ENCODE peak calls at places on chromosomes 16 and 17, in four cellular contexts. K is IMR-90, L is K562, Y is endothelial cell of umbilical vein. A is an unnamed sample. For H3K9me1, the result is how much of the 10 kb centered on the place peaks cover.

GRCh38 chr16:52852978-52853377 is 199.7 kb downstream of the CHD9NB start:
- DNase-seq in K (no peak), L (no peak), Y (no peak), A (no peak)

GRCh38 chr16:82425661-82426060 is 201.1 kb upstream of the CDH13 start:
- DNase-seq in K (no peak), Y (no peak), L (no peak), A (no peak)

GRCh38 chr17:33725675-33726271 is 432.7 kb upstream of the ASIC2 start:
- DNase-seq in K (peak), L (peak), Y (peak), A (no peak)

GRCh38 chr17:58402047-58402446 is 15.3 kb downstream of the RNF43 start:
- DNase-seq in K (no peak), Y (no peak), L (no peak), A (no peak)

GRCh38 chr17:39581071-39581831 is 26.5 kb downstream of the NEUROD2 start:
- DNase-seq in K (no peak), Y (no peak), L (no peak), A (no peak)

GRCh38 chr16:59198487-59198886 is 464.4 kb upstream of the GOT2 start:
- DNase-seq in K (no peak), Y (peak), L (no peak), A (no peak)

GRCh38 chr17:41052594-41052993 is 2.4 kb downstream of the KRTAP2-2 start:
- DNase-seq in L (no peak), K (no peak), Y (no peak), A (no peak)

GRCh38 chr16:72001180-72001890 is 1.1 kb upstream of the PKD1L3 start:
- DNase-seq in Y (no peak), K (no peak), L (no peak), A (no peak)

GRCh38 chr17:59167571-59168001 is 12.0 kb downstream of the PRR11 start:
- DNase-seq in L (no peak), Y (peak), K (peak), A (no peak)

GRCh38 chr16:53022374-53022773 is 30.3 kb downstream of the CHD9NB start:
- DNase-seq in K (peak), Y (peak), L (peak), A (no peak)

GRCh38 chr17:71632328-71632727 is 488.5 kb upstream of the SOX9 start:
- DNase-seq in K (peak), Y (no peak), L (no peak), A (peak)

GRCh38 chr17:58268774-58269556 is 11.8 kb downstream of the MPO start:
- DNase-seq in Y (no peak), L (peak), K (no peak), A (no peak)

GRCh38 chr16:84706856-84707255 is 7.1 kb downstream of the USP10 start:
- DNase-seq in Y (no peak), K (no peak), L (no peak), A (no peak)

GRCh38 chr17:50719924-50720805 is 762 bp downstream of the LUC7L3 start:
- DNase-seq in K (no peak), Y (no peak), L (no peak), A (no peak)

GRCh38 chr16:84836234-84836647 is 16.5 kb downstream of the CRISPLD2 start:
- DNase-seq in K (peak), Y (no peak), L (no peak), A (peak)

GRCh38 chr16:65772134-65772732 is 594.3 kb upstream of the CDH5 start:
- DNase-seq in K (no peak), Y (no peak), L (no peak), A (no peak)

GRCh38 chr17:59366773-59367656 is 35.6 kb downstream of the YPEL2 start:
- DNase-seq in K (peak), Y (peak), L (no peak), A (no peak)

GRCh38 chr16:85300451-85300968 is 188.2 kb upstream of the CIBAR2 start:
- DNase-seq in K (no peak), Y (no peak), L (no peak), A (no peak)

GRCh38 chr17:2792541-2793169 is 3.6 kb upstream of the RAP1GAP2 start:
- DNase-seq in K (no peak), L (no peak), Y (no peak), A (no peak)

GRCh38 chr16:51851111-51851510 is 695.8 kb downstream of the TOX3 start:
- DNase-seq in L (no peak), K (no peak), Y (no peak), A (no peak)

GRCh38 chr16:89436362-89436761 is 54.0 kb downstream of the ANKRD11 start:
- DNase-seq in L (no peak), K (no peak), Y (no peak), A (no peak)

GRCh38 chr17:1643999-1644492 is 1.5 kb downstream of the SCARF1 start:
- DNase-seq in L (no peak), K (no peak), Y (peak), A (no peak)

GRCh38 chr17:49822829-49823228 is 25.0 kb downstream of the TAC4 start:
- DNase-seq in K (peak), L (no peak), Y (no peak), A (no peak)

GRCh38 chr16:49747654-49748053 is 108.3 kb downstream of the ZNF423 start:
- DNase-seq in Y (no peak), L (no peak), K (no peak), A (no peak)

GRCh38 chr17:46978489-46979022 is 497 bp downstream of the RPRML start:
- DNase-seq in Y (no peak), K (no peak), L (no peak), A (no peak)

GRCh38 chr16:77191259-77191969 is 424 bp downstream of the MON1B start:
- DNase-seq in Y (no peak), K (no peak), L (peak), A (no peak)

GRCh38 chr17:867896-868489 is 85.8 kb downstream of the MRM3 start:
- DNase-seq in K (peak), Y (no peak), L (no peak), A (no peak)

GRCh38 chr17:77822302-77823030 is 136.0 kb upstream of the TNRC6C start:
- DNase-seq in Y (no peak), K (no peak), L (no peak), A (no peak)

GRCh38 chr17:12522743-12523181 is 142.9 kb upstream of the MYOCD start:
- DNase-seq in K (peak), L (no peak), Y (no peak), A (peak)

GRCh38 chr16:57609541-57610401 is 18.7 kb upstream of the ADGRG1 start:
- DNase-seq in L (no peak), K (peak), Y (peak), A (no peak)

GRCh38 chr16:13018026-13018425 is 116.6 kb downstream of the SHISA9 start:
- DNase-seq in L (no peak), K (no peak), Y (no peak), A (no peak)

GRCh38 chr16:81291117-81291516 is 23.6 kb upstream of the GAN start:
- DNase-seq in L (no peak), Y (no peak), K (no peak), A (no peak)

GRCh38 chr16:30527635-30528178 is 1.3 kb upstream of the ZNF768 start:
- DNase-seq in L (no peak), Y (no peak), K (no peak), A (no peak)

GRCh38 chr16:10370096-10370726 is 15.7 kb upstream of the ATF7IP2 start:
- DNase-seq in L (no peak), Y (no peak), K (no peak), A (no peak)
- H3K9me1 ChIP-seq in L (under half), Y (under half), K (under half), A (under half)

GRCh38 chr17:67258836-67259468 is 14.0 kb upstream of the HELZ start:
- DNase-seq in K (no peak), L (no peak), Y (no peak), A (no peak)
- H3K9me1 ChIP-seq in K (under half), L (under half), Y (under half), A (under half)

GRCh38 chr17:82483204-82483660 is 24.7 kb downstream of the NARF start:
- DNase-seq in K (no peak), Y (no peak), L (no peak), A (no peak)
- H3K9me1 ChIP-seq in K (under half), Y (under half), L (under half), A (under half)

GRCh38 chr17:55742272-55743102 is 8.4 kb upstream of the PCTP start:
- DNase-seq in K (no peak), L (no peak), Y (no peak), A (no peak)

GRCh38 chr17:55746466-55746865 is 4.4 kb upstream of the PCTP start:
- DNase-seq in L (no peak), Y (no peak), K (no peak), A (no peak)

GRCh38 chr17:55743103-55743679 is 7.7 kb upstream of the PCTP start:
- DNase-seq in Y (peak), L (peak), K (no peak), A (peak)

GRCh38 chr17:55747209-55747608 is 3.6 kb upstream of the PCTP start:
- DNase-seq in Y (no peak), K (no peak), L (no peak), A (no peak)

GRCh38 chr17:55745258-55745657 is 5.6 kb upstream of the PCTP start:
- DNase-seq in L (no peak), Y (no peak), K (no peak), A (no peak)
- H3K9me1 ChIP-seq in L (under half), Y (under half), K (under half), A (under half)

GRCh38 chr16:73853968-73854367 is 442.6 kb upstream of the PSMD7 start:
- DNase-seq in K (no peak), L (no peak), Y (no peak), A (no peak)
- H3K9me1 ChIP-seq in K (under half), L (under half), Y (under half), A (under half)

GRCh38 chr16:67594256-67594915 is 32.1 kb downstream of the CTCF start:
- DNase-seq in Y (no peak), K (no peak), L (no peak), A (no peak)
- H3K9me1 ChIP-seq in Y (under half), K (under half), L (under half), A (under half)

GRCh38 chr16:1094124-1094479 is 1.9 kb downstream of the C1QTNF8 start:
- DNase-seq in Y (no peak), L (no peak), K (no peak), A (no peak)

GRCh38 chr16:1096164-1097082 is at the start of gene C1QTNF8:
- DNase-seq in Y (no peak), K (no peak), L (no peak), A (no peak)

GRCh38 chr16:1097156-1097555 is 1.1 kb upstream of the C1QTNF8 start:
- DNase-seq in L (no peak), Y (no peak), K (no peak), A (no peak)

GRCh38 chr16:1094601-1095449 is 1.2 kb downstream of the C1QTNF8 start:
- DNase-seq in K (no peak), L (no peak), Y (no peak), A (no peak)

GRCh38 chr16:1095450-1096163 is 437 bp downstream of the C1QTNF8 start:
- DNase-seq in L (no peak), Y (no peak), K (no peak), A (no peak)
- H3K9me1 ChIP-seq in L (under half), Y (under half), K (under half), A (under half)

DNA sequence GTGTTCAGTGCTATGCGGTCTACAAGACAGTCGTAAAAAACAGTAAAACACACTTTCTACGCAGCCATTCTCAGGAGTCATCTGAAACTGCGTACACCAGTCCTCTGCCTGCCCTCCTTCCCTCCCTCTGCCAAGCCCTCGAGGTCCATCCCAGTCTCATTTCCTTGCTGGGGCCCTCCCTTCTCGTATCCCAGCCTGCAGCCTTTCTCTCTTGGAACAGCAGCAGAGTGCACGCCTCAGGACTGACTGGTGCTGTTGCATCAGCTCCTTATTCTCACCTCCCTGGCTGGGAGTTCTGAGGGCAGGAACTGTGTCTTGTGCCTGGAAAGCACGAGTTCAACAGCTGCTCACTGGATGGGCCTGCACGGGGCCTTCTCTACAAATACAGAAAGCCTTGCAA is 12.5 kb downstream of the FAHD1 start:
- DNase-seq in Y (no peak), K (peak), L (no peak), A (no peak)
- H3K9me1 ChIP-seq in Y (under half), K (under half), L (under half), A (under half)

GRCh38 chr16:27903046-27903655 is 160.4 kb downstream of the GSG1L start:
- DNase-seq in K (no peak), L (no peak), Y (no peak), A (no peak)
- H3K9me1 ChIP-seq in K (under half), L (under half), Y (under half), A (under half)

A was measured in keratinocyte.